ENCODE peak calls at places on chromosomes 7 and 10, in four cellular contexts. I is K562, L is GM12878, E is HepG2. A is an unnamed sample.

GRCh38 chr10:35428521-35428920 is 92.2 kb downstream of the CCNY start:
- DNase-seq in L (no peak), I (no peak), E (no peak), A (no peak)

GRCh38 chr10:119250641-119251314 is 43.4 kb downstream of the GRK5 start:
- DNase-seq in L (no peak), I (no peak), E (no peak), A (no peak)

GRCh38 chr10:66591865-66592264 is 334.0 kb upstream of the LRRTM3 start:
- DNase-seq in E (no peak), I (no peak), L (no peak), A (no peak)

GRCh38 chr10:32226624-32227023 is 120.3 kb downstream of the EPC1 start:
- DNase-seq in L (no peak), E (no peak), I (no peak), A (no peak)

GRCh38 chr7:13524076-13524475 is 465.4 kb downstream of the ETV1 start:
- DNase-seq in E (no peak), I (no peak), L (no peak), A (no peak)

GRCh38 chr10:35391153-35391953 is 55.0 kb downstream of the CCNY start:
- DNase-seq in I (peak), L (no peak), E (peak), A (no peak)

GRCh38 chr7:51024867-51025266 is 242.2 kb upstream of the GRB10 start:
- DNase-seq in E (no peak), I (no peak), L (no peak), A (no peak)

GRCh38 chr7:156947120-156947843 is 2.2 kb upstream of the NOM1 start:
- DNase-seq in I (no peak), E (peak), L (no peak), A (no peak)

GRCh38 chr7:94908204-94909022 is 1.0 kb downstream of the PPP1R9A start:
- DNase-seq in I (no peak), L (no peak), E (peak), A (peak)

GRCh38 chr7:50450691-50451051 is 521 bp upstream of the FIGNL1 start:
- DNase-seq in I (no peak), E (no peak), L (no peak), A (no peak)

GRCh38 chr7:63038987-63039386 is 959.7 kb upstream of the ZNF722 start:
- DNase-seq in E (no peak), L (no peak), I (no peak), A (no peak)

GRCh38 chr7:116317907-116318306 is 107.6 kb downstream of the TES start:
- DNase-seq in L (no peak), E (no peak), I (no peak), A (no peak)

GRCh38 chr7:158829342-158830210 is at the start of gene ESYT2:
- DNase-seq in E (peak), I (peak), L (peak), A (peak)

GRCh38 chr7:110839866-110840265 is 251.1 kb upstream of the LRRN3 start:
- DNase-seq in L (no peak), I (peak), E (peak), A (peak)
- TF ChIP-seq FOXK2 in L (no peak), I (no peak), E (no peak), A (no peak)

GRCh38 chr10:75018233-75018632 is 93.2 kb upstream of the SAMD8 start:
- DNase-seq in E (no peak), I (no peak), L (no peak), A (no peak)

GRCh38 chr10:75018873-75019272 is 92.6 kb upstream of the SAMD8 start:
- DNase-seq in E (no peak), L (no peak), I (no peak), A (no peak)

GRCh38 chr10:75021851-75022250 is 89.6 kb upstream of the SAMD8 start:
- DNase-seq in I (no peak), L (no peak), E (peak), A (no peak)

GRCh38 chr10:75020168-75020567 is 91.3 kb upstream of the SAMD8 start:
- DNase-seq in I (no peak), E (no peak), L (no peak), A (no peak)

DNA sequence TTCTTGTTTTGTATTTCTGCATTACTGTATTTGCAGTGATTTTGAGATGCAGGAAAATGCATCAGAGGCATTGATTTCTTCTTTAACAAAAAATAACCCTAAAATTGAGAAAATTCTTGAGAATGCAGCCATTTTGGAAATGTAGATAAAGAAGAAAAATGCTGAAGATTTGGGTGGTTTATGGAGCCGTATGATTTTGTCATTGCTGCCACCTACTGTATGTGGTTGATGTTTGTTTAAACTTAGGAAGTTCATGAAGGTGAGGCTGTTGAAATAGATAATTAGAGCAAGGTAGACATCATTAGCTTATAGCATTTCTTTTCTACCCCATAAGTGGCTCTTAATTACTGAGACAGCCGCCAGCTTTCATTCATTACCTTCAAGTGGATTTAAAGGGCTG is 92.1 kb upstream of the SAMD8 start:
- DNase-seq in E (no peak), L (no peak), I (peak), A (no peak)
- TF ChIP-seq TARDBP in E (no peak), L (no peak), I (no peak), A (no peak)

GRCh38 chr10:49290607-49291006 is 8.4 kb upstream of the C10orf71 start:
- DNase-seq in I (no peak), E (no peak), L (no peak), A (no peak)
- TF ChIP-seq FOXK2 in I (no peak), E (no peak), L (no peak), A (no peak)

GRCh38 chr7:136403591-136403990 is 426.4 kb upstream of the MTPN start:
- DNase-seq in I (no peak), E (no peak), L (no peak), A (no peak)

GRCh38 chr7:136400877-136401276 is 423.7 kb upstream of the MTPN start:
- DNase-seq in I (no peak), E (no peak), L (no peak), A (no peak)

GRCh38 chr7:136405931-136406777 is 429.0 kb upstream of the MTPN start:
- DNase-seq in E (peak), I (peak), L (no peak), A (peak)
- TF ChIP-seq TARDBP in E (no peak), I (no peak), L (no peak), A (no peak)

DNA sequence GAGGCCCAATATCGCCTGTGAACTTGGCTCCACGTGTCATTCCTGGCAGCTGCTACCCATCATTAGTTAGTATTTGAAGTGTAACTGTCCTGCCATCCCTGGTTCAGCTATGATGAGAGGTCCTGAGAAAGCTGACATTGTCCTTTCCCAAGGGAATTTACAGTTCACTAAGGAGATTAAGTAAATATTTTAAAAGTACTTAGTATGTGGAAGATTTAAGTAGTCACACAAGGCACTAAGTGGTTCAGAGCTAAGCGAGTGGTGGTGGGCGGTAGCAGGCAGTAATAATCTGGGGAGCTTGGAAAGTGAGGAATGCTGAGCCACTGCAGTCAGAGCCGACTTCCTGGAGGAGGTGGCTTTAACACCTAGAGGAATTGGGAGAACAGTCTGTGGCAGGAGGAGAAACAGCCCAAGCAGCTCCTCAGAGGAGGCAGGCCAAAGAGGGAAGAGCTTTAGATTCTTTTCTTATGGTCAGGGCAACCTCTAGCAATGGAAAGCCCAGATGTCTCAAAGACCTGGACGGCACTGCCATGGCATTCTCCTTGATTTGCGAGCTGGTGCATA is 519.7 kb downstream of the LRMDA start:
- DNase-seq in E (no peak), I (no peak), L (no peak), A (no peak)
- TF ChIP-seq FOXK2 in E (no peak), I (no peak), L (no peak), A (no peak)

DNA sequence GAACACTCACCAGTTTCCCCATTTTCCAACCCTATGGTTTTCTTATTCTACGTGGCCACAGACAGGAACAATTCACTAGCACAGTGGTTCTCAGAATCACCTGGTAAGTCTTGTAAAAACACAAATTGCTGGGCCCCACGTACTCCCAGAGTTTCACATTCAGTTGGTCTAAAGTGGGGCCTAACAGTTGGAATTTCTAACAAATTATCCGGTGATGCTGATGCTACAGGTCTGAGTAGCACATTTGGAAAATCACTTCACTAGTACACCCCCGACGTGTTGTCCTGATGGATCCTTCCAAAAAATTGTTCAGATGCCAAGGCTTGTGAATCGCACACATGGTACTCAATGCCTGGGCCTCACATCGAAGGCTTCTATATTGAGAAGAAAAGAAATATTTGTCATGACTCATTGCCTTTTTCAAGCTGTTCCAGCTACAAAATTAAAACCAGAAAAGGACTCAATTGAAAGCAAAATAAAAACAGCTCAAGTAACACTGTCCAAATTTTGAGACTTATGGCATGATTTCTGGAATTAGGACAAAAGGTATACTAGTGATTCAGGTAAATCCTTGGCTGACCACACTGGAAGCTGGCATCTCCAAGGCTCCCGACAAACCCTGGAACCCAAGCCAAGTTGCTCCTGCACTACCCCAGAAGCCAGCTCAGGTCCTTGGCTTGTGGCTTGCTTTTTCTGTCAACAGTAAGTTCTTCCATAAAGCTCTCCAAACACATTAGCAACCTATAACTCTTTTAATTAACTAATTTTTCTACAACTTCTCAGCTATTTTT is 12.9 kb upstream of the VIM start:
- DNase-seq in L (no peak), I (no peak), E (no peak), A (no peak)
- TF ChIP-seq TARDBP in L (no peak), I (no peak), E (no peak), A (no peak)

GRCh38 chr7:98378210-98378819 is 22.6 kb downstream of the BAIAP2L1 start:
- DNase-seq in I (no peak), E (no peak), L (no peak), A (no peak)
- TF ChIP-seq FOXK2 in I (no peak), E (no peak), L (no peak), A (no peak)